ENCODE peak calls at places on chromosomes 16 and 17, in six cellular contexts. G is lower leg skin, E is AG04450, C is mucosa of descending colon, B is coronary artery, K is K562. P is an unnamed sample.

GRCh38 chr17:63516910-63517824 is 6.0 kb upstream of the KCNH6 start:
- DNase-seq in E (peak), K (no peak), C (no peak), B (no peak), G (no peak), P (peak)

GRCh38 chr16:50573279-50573678 is 25.1 kb downstream of the NKD1 start:
- DNase-seq in C (no peak), E (no peak), B (no peak), K (no peak), G (no peak), P (no peak)

GRCh38 chr17:10290046-10290445 is 82.8 kb downstream of the MYH13 start:
- DNase-seq in K (no peak), G (no peak), C (no peak), E (no peak), B (no peak), P (no peak)

GRCh38 chr17:6913608-6914443 is 82.0 kb upstream of the ALOX12 start:
- DNase-seq in G (peak), C (peak), K (peak), B (no peak), E (no peak), P (peak)

GRCh38 chr16:19109288-19109664 is 4.5 kb upstream of the ITPRIPL2 start:
- DNase-seq in B (no peak), G (no peak), E (no peak), K (no peak), C (no peak), P (no peak)

GRCh38 chr16:81238296-81239011 is at the start of gene BCO1:
- DNase-seq in K (no peak), C (peak), G (no peak), B (no peak), E (peak), P (peak)

GRCh38 chr16:16025214-16025968 is 76.0 kb downstream of the ABCC1 start:
- DNase-seq in B (no peak), C (no peak), K (peak), G (no peak), E (peak), P (peak)

GRCh38 chr17:66413564-66414520 is 111.4 kb downstream of the PRKCA start:
- DNase-seq in B (no peak), C (no peak), G (no peak), E (no peak), K (no peak), P (no peak)

GRCh38 chr16:2529061-2529931 is 1.9 kb downstream of the CEMP1 start:
- DNase-seq in G (no peak), K (peak), B (peak), E (no peak), C (peak), P (no peak)

GRCh38 chr16:75289189-75289588 is 37.8 kb upstream of the BCAR1 start:
- DNase-seq in C (no peak), K (no peak), E (no peak), G (no peak), B (no peak), P (no peak)

GRCh38 chr16:23711785-23712184 is 1.2 kb downstream of the ERN2 start:
- DNase-seq in C (peak), B (no peak), K (no peak), G (no peak), E (no peak), P (no peak)

GRCh38 chr16:23709536-23709935 is 3.5 kb downstream of the ERN2 start:
- DNase-seq in E (no peak), G (no peak), K (no peak), B (no peak), C (no peak), P (no peak)

GRCh38 chr16:23712976-23713375 is at the start of gene ERN2:
- DNase-seq in K (peak), E (no peak), G (no peak), C (peak), B (no peak), P (no peak)

GRCh38 chr16:23710008-23710407 is 3.0 kb downstream of the ERN2 start:
- DNase-seq in G (no peak), K (no peak), E (no peak), C (no peak), B (no peak), P (no peak)

GRCh38 chr16:23710504-23710903 is 2.5 kb downstream of the ERN2 start:
- DNase-seq in C (no peak), B (no peak), K (no peak), G (no peak), E (no peak), P (no peak)
- H3K4me3 ChIP-seq in C (no peak), B (no peak), K (no peak), G (no peak), E (no peak), P (no peak)

GRCh38 chr16:30397056-30397455 is 1.8 kb downstream of the ZNF48 start:
- DNase-seq in B (no peak), E (no peak), C (no peak), G (no peak), K (peak), P (no peak)
- H3K4me3 ChIP-seq in B (no peak), E (no peak), C (no peak), G (no peak), K (no peak), P (no peak)

GRCh38 chr16:28294201-28294600 is 1.9 kb downstream of the SBK1 start:
- DNase-seq in K (no peak), E (no peak), G (no peak), B (no peak), C (no peak), P (no peak)
- H3K4me3 ChIP-seq in K (no peak), E (no peak), G (no peak), B (no peak), C (no peak), P (no peak)

GRCh38 chr17:75550139-75550465 is 24.6 kb downstream of the LLGL2 start:
- DNase-seq in E (no peak), K (no peak), B (no peak), G (no peak), C (no peak), P (no peak)

GRCh38 chr17:75548839-75549238 is 23.3 kb downstream of the LLGL2 start:
- DNase-seq in B (no peak), K (no peak), C (peak), G (no peak), E (no peak), P (no peak)

GRCh38 chr17:75551276-75551675 is 25.8 kb downstream of the LLGL2 start:
- DNase-seq in G (no peak), K (no peak), C (no peak), B (no peak), E (no peak), P (no peak)

GRCh38 chr17:75547091-75547490 is 21.6 kb downstream of the LLGL2 start:
- DNase-seq in E (no peak), C (no peak), B (no peak), K (no peak), G (no peak), P (no peak)

DNA sequence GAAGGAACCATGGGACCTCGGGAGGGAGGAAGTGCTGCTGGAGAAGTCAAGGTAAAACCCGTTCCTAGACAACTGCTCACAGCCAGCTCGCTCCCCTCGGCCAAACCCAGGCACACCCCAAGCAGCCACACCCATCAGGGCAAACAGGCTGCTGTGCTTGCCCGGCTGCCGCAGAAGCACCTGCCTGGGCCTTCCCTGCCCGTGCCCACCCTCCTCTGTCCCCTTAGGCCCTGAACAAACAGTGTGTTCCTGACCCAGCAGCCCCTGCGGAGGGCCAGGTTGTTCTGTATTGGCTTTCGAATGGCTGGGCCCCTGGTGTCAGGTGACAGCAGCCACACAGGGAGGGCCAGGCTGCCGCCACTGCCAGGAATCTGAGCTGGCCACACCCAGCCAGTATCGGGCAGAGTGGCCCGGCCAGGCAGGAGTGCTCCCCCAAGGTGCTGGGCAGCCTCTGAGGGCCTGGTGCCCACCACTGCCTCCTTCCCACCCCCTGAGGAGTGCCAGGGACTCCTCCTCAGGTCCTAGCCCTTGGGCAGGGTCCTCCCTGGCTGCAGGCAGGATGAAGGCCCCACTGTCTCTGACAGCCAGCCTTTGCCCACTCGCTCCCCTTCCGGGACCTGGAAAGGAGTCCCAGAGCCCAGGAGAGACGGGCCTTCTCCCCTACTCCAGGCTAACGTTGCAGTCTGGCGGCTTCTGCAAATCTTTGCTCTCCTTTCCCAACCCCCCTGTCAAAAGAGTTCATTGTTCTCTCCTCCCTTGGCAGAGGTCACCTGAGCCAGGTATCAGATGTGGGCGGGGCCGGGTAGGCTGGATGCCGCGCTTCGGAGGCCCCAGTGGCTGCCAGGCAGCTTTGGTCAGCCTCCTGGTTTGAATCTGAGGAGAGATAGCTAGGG is 24.0 kb downstream of the LLGL2 start:
- DNase-seq in E (no peak), C (peak), K (peak), B (no peak), G (no peak), P (no peak)
- H3K4me3 ChIP-seq in E (no peak), C (no peak), K (no peak), B (no peak), G (no peak), P (no peak)

P was measured in skeletal muscle cell.